ENCODE peak calls at places on chromosomes 13 and 19, in nine cellular contexts. M, V, Y, S, I, T, D, R and C are unnamed samples.

GRCh38 chr13:29457299-29457698 is 138.2 kb downstream of the SLC7A1 start:
- DNase-seq in M (peak), V (peak), Y (no peak), S (no peak), I (peak), T (peak), D (no peak), R (no peak), C (peak)

GRCh38 chr19:3375221-3376088 is 9.1 kb downstream of the NFIC start:
- DNase-seq in M (peak), V (no peak), Y (no peak), S (peak), I (no peak), T (peak), D (no peak), R (no peak), C (no peak)

GRCh38 chr13:95833713-95834112 is 156.8 kb downstream of the DNAJC3 start:
- DNase-seq in M (peak), V (no peak), Y (no peak), S (no peak), I (peak), T (no peak), D (no peak), R (no peak), C (peak)

GRCh38 chr19:5046339-5047039 is 77.6 kb downstream of the KDM4B start:
- DNase-seq in M (peak), V (peak), Y (peak), S (no peak), I (no peak), T (peak), D (no peak), R (no peak), C (no peak)

GRCh38 chr19:1253514-1254080 is 5.2 kb downstream of the MIDN start:
- DNase-seq in M (no peak), V (no peak), Y (no peak), S (no peak), I (no peak), T (no peak), D (no peak), R (no peak), C (no peak)

GRCh38 chr19:33252971-33253370 is 27.3 kb upstream of the SLC7A10 start:
- DNase-seq in M (no peak), V (no peak), Y (no peak), S (no peak), I (no peak), T (no peak), D (no peak), R (no peak), C (no peak)

GRCh38 chr19:7787141-7787540 is 24.1 kb downstream of the CLEC4M start:
- DNase-seq in M (no peak), V (no peak), Y (no peak), S (no peak), I (no peak), T (no peak), D (no peak), R (no peak), C (no peak)

GRCh38 chr13:91988331-91988730 is 589.9 kb downstream of the GPC5 start:
- DNase-seq in M (no peak), V (no peak), Y (no peak), S (no peak), I (no peak), T (no peak), D (no peak), R (no peak), C (no peak)

GRCh38 chr19:41895745-41896580 is 13.0 kb downstream of the ARHGEF1 start:
- DNase-seq in M (no peak), V (no peak), Y (peak), S (no peak), I (no peak), T (no peak), D (no peak), R (no peak), C (no peak)

GRCh38 chr19:29817316-29817715 is 5.5 kb downstream of the CCNE1 start:
- DNase-seq in M (no peak), V (no peak), Y (no peak), S (no peak), I (no peak), T (no peak), D (no peak), R (no peak), C (no peak)

GRCh38 chr13:111880185-111880584 is 186.8 kb upstream of the SOX1 start:
- DNase-seq in M (no peak), V (no peak), Y (no peak), S (no peak), I (no peak), T (no peak), D (no peak), R (no peak), C (no peak)

GRCh38 chr13:31495336-31495735 is 244.0 kb upstream of the RXFP2 start:
- DNase-seq in M (no peak), V (no peak), Y (no peak), S (no peak), I (no peak), T (no peak), D (no peak), R (no peak), C (no peak)

GRCh38 chr19:35260694-35261304 is 8.0 kb upstream of the USF2 start:
- DNase-seq in M (no peak), V (no peak), Y (no peak), S (no peak), I (no peak), T (peak), D (no peak), R (no peak), C (no peak)